ENCODE peak calls at places on chromosomes 1 and 21, in six cellular contexts. G is fibroblast of lung; M is RWPE2; Z is CD4-positive, alpha-beta T cell; U is tibial artery; D is bronchial epithelial cell. H is an unnamed sample.
A peak's percentile ranks its signal among the peaks of the same experiment; 100 is the strongest.

GRCh38 chr1:220271706-220272046 is 577 bp downstream of the RAB3GAP2 start:
- DNase-seq in M (no peak), U (no peak), D (peak; percentile 34), Z (no peak), G (peak; percentile 39), H (no peak)

GRCh38 chr1:239952348-239953307 is 139.1 kb upstream of the FMN2 start:
- DNase-seq in M (no peak), Z (no peak), D (no peak), U (no peak), G (no peak), H (no peak)

GRCh38 chr1:15911927-15912326 is 64.0 kb downstream of the ZBTB17 start:
- DNase-seq in U (no peak), G (no peak), D (peak; percentile 29), M (no peak), Z (no peak), H (no peak)

GRCh38 chr1:30668546-30669327 is 54.6 kb downstream of the MATN1 start:
- DNase-seq in U (no peak), Z (no peak), M (peak; percentile 17), D (no peak), G (peak; percentile 14), H (no peak)

GRCh38 chr1:209651148-209651547 is 1.1 kb downstream of the LAMB3 start:
- DNase-seq in Z (peak; percentile 42), M (no peak), G (peak; percentile 75), D (peak; percentile 73), U (peak; percentile 79), H (no peak)

GRCh38 chr1:193727850-193728249 is 541.4 kb upstream of the B3GALT2 start:
- DNase-seq in M (no peak), Z (no peak), G (no peak), U (no peak), D (no peak), H (no peak)

GRCh38 chr1:151540982-151541377 is 871 bp downstream of the TUFT1 start:
- DNase-seq in M (no peak), D (no peak), G (no peak), U (no peak), Z (no peak), H (no peak)

GRCh38 chr1:203362561-203363055 is 11.7 kb upstream of the FMOD start:
- DNase-seq in D (no peak), M (no peak), G (no peak), U (no peak), Z (no peak), H (no peak)

GRCh38 chr1:38898653-38899230 is 17.4 kb upstream of the GJA9 start:
- DNase-seq in M (no peak), D (peak; percentile 75), Z (no peak), G (peak; percentile 29), U (no peak), H (no peak)

GRCh38 chr1:121519042-121519755 is 334.4 kb downstream of the SRGAP2C start:
- DNase-seq in M (peak; percentile 81), Z (peak; percentile 77), U (peak; percentile 44), D (peak; percentile 29), G (peak; percentile 8), H (peak; percentile 74)

GRCh38 chr1:41454406-41454805 is 30.1 kb downstream of the EDN2 start:
- DNase-seq in G (peak; percentile 70), Z (no peak), U (no peak), M (no peak), D (no peak), H (no peak)

GRCh38 chr1:27111771-27112573 is 43.0 kb downstream of the SLC9A1 start:
- DNase-seq in U (peak; percentile 82), D (peak; percentile 100), M (peak; percentile 99), Z (peak; percentile 58), G (peak; percentile 100), H (no peak)

GRCh38 chr1:81387446-81387845 is 413.3 kb upstream of the ADGRL2 start:
- DNase-seq in M (no peak), U (no peak), Z (no peak), G (no peak), D (no peak), H (no peak)

GRCh38 chr21:27464643-27465042 is 497.8 kb upstream of the ADAMTS5 start:
- DNase-seq in G (peak; percentile 16), D (peak; percentile 69), Z (no peak), M (no peak), U (no peak), H (no peak)

GRCh38 chr21:42214081-42214750 is 4.7 kb upstream of the ABCG1 start:
- DNase-seq in M (peak; percentile 58), U (no peak), D (no peak), G (no peak), Z (no peak), H (no peak)

GRCh38 chr1:99007366-99007765 is 2.7 kb upstream of the PLPPR5 start:
- DNase-seq in U (no peak), D (peak; percentile 13), G (no peak), Z (no peak), M (no peak), H (no peak)

GRCh38 chr1:202105571-202106339 is 17.0 kb upstream of the GPR37L1 start:
- DNase-seq in G (peak; percentile 83), D (peak; percentile 69), Z (no peak), U (no peak), M (no peak), H (no peak)

GRCh38 chr1:18661404-18662285 is 31.0 kb downstream of the PAX7 start:
- DNase-seq in G (no peak), Z (no peak), D (no peak), M (no peak), U (no peak), H (no peak)

GRCh38 chr1:180680558-180681144 is 48.8 kb downstream of the XPR1 start:
- DNase-seq in D (peak; percentile 53), G (peak; percentile 82), Z (no peak), U (no peak), M (no peak), H (no peak)

GRCh38 chr1:185315364-185316108 is 1.5 kb downstream of the IVNS1ABP start:
- DNase-seq in U (no peak), Z (no peak), D (no peak), M (no peak), G (peak; percentile 23), H (no peak)

GRCh38 chr1:59017501-59018231 is 233.8 kb upstream of the JUN start:
- DNase-seq in D (peak; percentile 68), U (no peak), Z (no peak), G (peak; percentile 79), M (no peak), H (no peak)

GRCh38 chr21:46098303-46099141 is 610 bp downstream of the COL6A2 start:
- DNase-seq in Z (peak; percentile 13), M (peak; percentile 50), D (no peak), G (no peak), U (peak; percentile 25), H (peak; percentile 15)

GRCh38 chr1:200979574-200980451 is 43.7 kb downstream of the KIF21B start:
- DNase-seq in D (peak; percentile 1), U (no peak), M (no peak), Z (peak; percentile 66), G (peak; percentile 6), H (peak; percentile 53)

GRCh38 chr1:92538413-92539061 is 51.8 kb upstream of the GFI1 start:
- DNase-seq in D (no peak), G (peak; percentile 58), M (no peak), U (no peak), Z (no peak), H (no peak)

GRCh38 chr1:212055333-212055732 is 19.8 kb downstream of the DTL start:
- DNase-seq in M (no peak), D (no peak), G (no peak), U (no peak), Z (no peak), H (no peak)

GRCh38 chr1:170790651-170791071 is 126.7 kb downstream of the PRRX1 start:
- DNase-seq in G (peak; percentile 60), D (no peak), U (no peak), M (no peak), Z (no peak), H (no peak)

GRCh38 chr21:36769051-36769867 is 70.3 kb downstream of the SIM2 start:
- DNase-seq in M (no peak), U (no peak), Z (no peak), D (no peak), G (peak; percentile 96), H (no peak)

GRCh38 chr1:77030401-77031100 is 163.3 kb downstream of the ST6GALNAC5 start:
- DNase-seq in G (peak; percentile 19), M (no peak), U (no peak), D (no peak), Z (no peak), H (no peak)

GRCh38 chr1:3611170-3612019 is at the start of gene MEGF6:
- DNase-seq in G (peak; percentile 29), M (no peak), U (no peak), Z (peak; percentile 66), D (no peak), H (no peak)

DNA sequence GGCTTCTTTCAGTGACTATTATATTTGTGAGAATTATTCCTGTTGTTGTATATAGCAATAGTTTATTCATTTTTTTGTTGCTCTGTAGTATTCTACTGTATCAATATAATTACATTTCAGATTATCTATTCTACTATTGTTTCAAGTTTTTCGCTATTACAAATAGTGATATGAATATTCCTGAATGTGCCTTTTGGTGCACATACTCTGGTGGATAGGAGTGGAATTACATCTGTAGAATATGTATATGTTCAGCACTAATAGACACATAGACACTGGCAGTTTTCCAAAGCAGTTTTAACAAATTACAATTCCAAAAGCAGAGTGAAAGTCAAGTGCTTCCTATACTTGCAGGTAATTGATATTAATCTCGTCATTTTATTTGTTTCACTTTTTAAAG is 696.2 kb upstream of the PRMT6 start:
- DNase-seq in M (no peak), G (no peak), Z (no peak), D (peak; percentile 9), U (no peak), H (no peak)
- TF ChIP-seq CTCF in M (peak; percentile 21), G (peak; percentile 19), Z (no peak), D (peak; percentile 9), U (no peak), H (no peak)

GRCh38 chr1:54499097-54500029 is 48.7 kb upstream of the ACOT11 start:
- DNase-seq in M (no peak), Z (no peak), U (no peak), G (peak; percentile 56), D (peak; percentile 42), H (no peak)
- TF ChIP-seq CTCF in M (peak; percentile 67), Z (peak; percentile 49), U (peak; percentile 30), G (peak; percentile 35), D (peak; percentile 58), H (no peak)

GRCh38 chr1:166084613-166085012 is 82.2 kb downstream of the FAM78B start:
- DNase-seq in Z (no peak), U (no peak), M (no peak), G (no peak), D (no peak), H (no peak)
- TF ChIP-seq CTCF in Z (no peak), U (no peak), M (no peak), G (no peak), D (no peak), H (no peak)

DNA sequence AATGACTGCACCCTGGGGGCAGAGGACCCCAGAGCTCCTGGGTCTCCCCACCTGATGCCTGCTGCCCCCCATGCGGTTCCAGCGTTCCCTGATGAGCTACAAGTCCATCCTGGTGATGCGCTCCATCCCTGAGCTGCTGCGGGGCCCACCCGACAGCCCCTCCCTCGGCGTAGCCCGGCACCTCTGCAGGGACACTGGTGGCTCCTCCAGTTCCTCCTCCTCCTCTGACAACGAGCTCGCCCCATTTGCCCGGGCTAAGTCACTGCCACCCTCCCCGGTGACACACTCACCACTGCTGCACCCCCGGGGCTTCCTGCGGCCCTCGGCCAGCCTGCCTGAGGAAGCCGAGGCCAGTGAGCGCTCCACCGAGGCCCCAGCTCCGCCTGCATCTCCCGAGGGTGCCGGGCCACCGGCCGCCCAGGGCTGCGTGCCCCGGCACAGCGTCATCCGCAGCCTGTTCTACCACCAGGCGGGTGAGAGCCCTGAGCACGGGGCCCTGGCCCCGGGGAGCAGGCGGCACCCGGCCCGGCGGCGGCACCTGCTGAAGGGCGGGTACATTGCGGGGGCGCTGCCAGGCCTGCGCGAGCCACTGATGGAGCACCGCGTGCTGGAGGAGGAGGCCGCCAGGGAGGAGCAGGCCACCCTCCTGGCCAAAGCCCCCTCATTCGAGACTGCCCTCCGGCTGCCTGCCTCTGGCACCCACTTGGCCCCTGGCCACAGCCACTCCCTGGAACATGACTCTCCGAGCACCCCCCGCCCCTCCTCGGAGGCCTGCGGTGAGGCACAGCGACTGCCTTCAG is 35.5 kb downstream of the TRIM11 start:
- DNase-seq in M (peak; percentile 33), U (no peak), G (no peak), Z (no peak), D (no peak), H (no peak)
- TF ChIP-seq CTCF in M (no peak), U (no peak), G (no peak), Z (no peak), D (no peak), H (no peak)

H was measured in activated B cell treated with CpG ODN at 0.5 μM for 24 hours.